ENCODE peak calls at places on chromosome 4, in six cellular contexts. D is substantia nigra; T is CD8-positive, alpha-beta memory T cell; Y is H4; W is NCI-H446 treated with DMSO at 0.1 percent for 48 hours; Q is stimulated activated CD8-positive, alpha-beta memory T cell treated with anti-CD3 and anti-CD28 coated beads, Interleukin-7, amount 100 ng/mL, for 24 hours. F is an unnamed sample.

GRCh38 chr4:125464146-125464545 is 149.4 kb downstream of the FAT4 start:
- DNase-seq in D (no peak), T (no peak), Y (no peak), W (peak), Q (no peak), F (no peak)

GRCh38 chr4:5812506-5813229 is 80.2 kb downstream of the CRMP1 start:
- DNase-seq in D (no peak), T (no peak), Y (peak), W (peak), Q (no peak), F (peak)

GRCh38 chr4:140014284-140014683 is 139.7 kb downstream of the MAML3 start:
- DNase-seq in D (no peak), T (no peak), Y (no peak), W (no peak), Q (no peak), F (no peak)

GRCh38 chr4:825969-826330 is at the start of gene CPLX1:
- DNase-seq in D (no peak), T (no peak), Y (no peak), W (no peak), Q (no peak), F (no peak)

GRCh38 chr4:88697588-88698329 is at the start of gene NAP1L5:
- DNase-seq in D (peak), T (peak), Y (no peak), W (no peak), Q (peak), F (peak)

GRCh38 chr4:80026080-80026479 is 46.9 kb downstream of the ANTXR2 start:
- DNase-seq in D (no peak), T (no peak), Y (no peak), W (no peak), Q (no peak), F (no peak)

GRCh38 chr4:138181288-138181687 is 60.9 kb downstream of the SLC7A11 start:
- DNase-seq in D (no peak), T (no peak), Y (no peak), W (no peak), Q (no peak), F (no peak)

GRCh38 chr4:124712417-124713212 is at the start of gene ANKRD50:
- DNase-seq in D (peak), T (peak), Y (peak), W (peak), Q (no peak), F (peak)

GRCh38 chr4:21688596-21689265 is 259.8 kb downstream of the KCNIP4 start:
- DNase-seq in D (no peak), T (no peak), Y (no peak), W (no peak), Q (no peak), F (peak)

F was measured in SJCRH30.